ENCODE peak calls at places on chromosomes 2 and 18, in five cellular contexts. G, E, X, Z and W are unnamed samples.
A peak's percentile ranks its signal among the peaks of the same experiment; 100 is the strongest.

GRCh38 chr2:180450841-180451240 is 443.7 kb upstream of the CWC22 start:
- DNase-seq in G (no peak), E (no peak), X (no peak), Z (no peak), W (no peak)

GRCh38 chr2:231212329-231212845 is 14.0 kb downstream of the ARMC9 start:
- DNase-seq in G (no peak), E (no peak), X (no peak), Z (no peak), W (no peak)

GRCh38 chr2:241602720-241603119 is 34.2 kb downstream of the THAP4 start:
- DNase-seq in G (no peak), E (no peak), X (no peak), Z (no peak), W (no peak)

GRCh38 chr18:62979172-62979571 is 263.8 kb downstream of the PHLPP1 start:
- DNase-seq in G (no peak), E (no peak), X (peak; percentile 24), Z (peak; percentile 95), W (peak; percentile 82)

GRCh38 chr18:5052491-5052890 is 144.6 kb downstream of the AKAIN1 start:
- DNase-seq in G (no peak), E (no peak), X (no peak), Z (no peak), W (no peak)

GRCh38 chr2:19944205-19944845 is 42.5 kb upstream of the TTC32 start:
- DNase-seq in G (no peak), E (no peak), X (no peak), Z (no peak), W (no peak)

GRCh38 chr2:56892381-56892780 is 708.6 kb downstream of the CCDC85A start:
- DNase-seq in G (no peak), E (no peak), X (no peak), Z (no peak), W (no peak)

GRCh38 chr2:240895656-240896388 is at the start of gene MAB21L4:
- DNase-seq in G (no peak), E (no peak), X (no peak), Z (no peak), W (no peak)

GRCh38 chr2:152646775-152647174 is 70.5 kb downstream of the PRPF40A start:
- DNase-seq in G (no peak), E (no peak), X (no peak), Z (no peak), W (no peak)

GRCh38 chr18:35740616-35741015 is 159.1 kb downstream of the GALNT1 start:
- DNase-seq in G (no peak), E (no peak), X (no peak), Z (no peak), W (no peak)

GRCh38 chr2:181877181-181877664 is 14.3 kb upstream of the ITPRID2 start:
- DNase-seq in G (no peak), E (no peak), X (no peak), Z (no peak), W (no peak)

GRCh38 chr2:172473167-172473566 is 45.8 kb downstream of the ITGA6 start:
- DNase-seq in G (no peak), E (no peak), X (no peak), Z (no peak), W (no peak)

GRCh38 chr18:28267878-28268625 is 91.1 kb upstream of the CDH2 start:
- DNase-seq in G (no peak), E (no peak), X (no peak), Z (peak; percentile 49), W (no peak)

GRCh38 chr2:1676091-1676912 is 68.0 kb downstream of the PXDN start:
- DNase-seq in G (no peak), E (no peak), X (no peak), Z (no peak), W (no peak)

GRCh38 chr2:49286045-49286444 is 131.7 kb upstream of the FSHR start:
- DNase-seq in G (no peak), E (no peak), X (no peak), Z (no peak), W (no peak)

GRCh38 chr18:13563390-13563805 is 163.0 kb downstream of the FAM210A start:
- DNase-seq in G (no peak), E (no peak), X (no peak), Z (no peak), W (peak; percentile 72)